ENCODE peak calls at places on chromosomes 7 and 10, in six cellular contexts. One of them, this sample, is unnamed.

GRCh38 chr7:34652784-34653183 is 5.2 kb upstream of the NPSR1 start:
- DNase-seq in stimulated activated CD4-positive, alpha-beta T cell treated with anti-CD3 and anti-CD28 coated beads, Interleukin-1b, Interleukin-23, amount 100 ng/mL, for 48 hours: no peak
- DNase-seq in lung microvascular endothelial cell: no peak
- DNase-seq in GM13976: no peak
- DNase-seq in activated T-helper 9 cell treated with anti-CD3 and anti-CD28 coated beads, Interleukin-2, amount 50 U/mL, for 16 hours: no peak
- DNase-seq in WERI-Rb-1: no peak
- DNase-seq in this sample: no peak

GRCh38 chr7:94001396-94001795 is 2.8 kb downstream of the BET1 start:
- DNase-seq in stimulated activated CD4-positive, alpha-beta T cell treated with anti-CD3 and anti-CD28 coated beads, Interleukin-1b, Interleukin-23, amount 100 ng/mL, for 48 hours: no peak
- DNase-seq in lung microvascular endothelial cell: no peak
- DNase-seq in GM13976: no peak
- DNase-seq in activated T-helper 9 cell treated with anti-CD3 and anti-CD28 coated beads, Interleukin-2, amount 50 U/mL, for 16 hours: no peak
- DNase-seq in WERI-Rb-1: no peak
- DNase-seq in this sample: no peak

GRCh38 chr10:69897417-69897816 is 95.7 kb downstream of the COL13A1 start:
- DNase-seq in stimulated activated CD4-positive, alpha-beta T cell treated with anti-CD3 and anti-CD28 coated beads, Interleukin-1b, Interleukin-23, amount 100 ng/mL, for 48 hours: no peak
- DNase-seq in lung microvascular endothelial cell: no peak
- DNase-seq in GM13976: no peak
- DNase-seq in activated T-helper 9 cell treated with anti-CD3 and anti-CD28 coated beads, Interleukin-2, amount 50 U/mL, for 16 hours: no peak
- DNase-seq in WERI-Rb-1: no peak
- DNase-seq in this sample: no peak

GRCh38 chr7:130356760-130357611 is 12.4 kb downstream of the CPA5 start:
- DNase-seq in stimulated activated CD4-positive, alpha-beta T cell treated with anti-CD3 and anti-CD28 coated beads, Interleukin-1b, Interleukin-23, amount 100 ng/mL, for 48 hours: no peak
- DNase-seq in lung microvascular endothelial cell: peak
- DNase-seq in GM13976: no peak
- DNase-seq in activated T-helper 9 cell treated with anti-CD3 and anti-CD28 coated beads, Interleukin-2, amount 50 U/mL, for 16 hours: no peak
- DNase-seq in WERI-Rb-1: no peak
- DNase-seq in this sample: peak

GRCh38 chr10:20248309-20248708 is 432.1 kb downstream of the PLXDC2 start:
- DNase-seq in stimulated activated CD4-positive, alpha-beta T cell treated with anti-CD3 and anti-CD28 coated beads, Interleukin-1b, Interleukin-23, amount 100 ng/mL, for 48 hours: no peak
- DNase-seq in lung microvascular endothelial cell: no peak
- DNase-seq in GM13976: no peak
- DNase-seq in activated T-helper 9 cell treated with anti-CD3 and anti-CD28 coated beads, Interleukin-2, amount 50 U/mL, for 16 hours: no peak
- DNase-seq in WERI-Rb-1: no peak
- DNase-seq in this sample: no peak

GRCh38 chr7:123367508-123368122 is 166.8 kb downstream of the IQUB start:
- DNase-seq in stimulated activated CD4-positive, alpha-beta T cell treated with anti-CD3 and anti-CD28 coated beads, Interleukin-1b, Interleukin-23, amount 100 ng/mL, for 48 hours: no peak
- DNase-seq in lung microvascular endothelial cell: peak
- DNase-seq in GM13976: peak
- DNase-seq in activated T-helper 9 cell treated with anti-CD3 and anti-CD28 coated beads, Interleukin-2, amount 50 U/mL, for 16 hours: no peak
- DNase-seq in WERI-Rb-1: peak
- DNase-seq in this sample: no peak

GRCh38 chr7:90717286-90718060 is 121.4 kb downstream of the CDK14 start:
- DNase-seq in stimulated activated CD4-positive, alpha-beta T cell treated with anti-CD3 and anti-CD28 coated beads, Interleukin-1b, Interleukin-23, amount 100 ng/mL, for 48 hours: no peak
- DNase-seq in lung microvascular endothelial cell: no peak
- DNase-seq in GM13976: no peak
- DNase-seq in activated T-helper 9 cell treated with anti-CD3 and anti-CD28 coated beads, Interleukin-2, amount 50 U/mL, for 16 hours: no peak
- DNase-seq in WERI-Rb-1: no peak
- DNase-seq in this sample: no peak

GRCh38 chr7:75532639-75533038 is 40.5 kb downstream of the SPDYE5 start:
- DNase-seq in stimulated activated CD4-positive, alpha-beta T cell treated with anti-CD3 and anti-CD28 coated beads, Interleukin-1b, Interleukin-23, amount 100 ng/mL, for 48 hours: no peak
- DNase-seq in lung microvascular endothelial cell: no peak
- DNase-seq in GM13976: no peak
- DNase-seq in activated T-helper 9 cell treated with anti-CD3 and anti-CD28 coated beads, Interleukin-2, amount 50 U/mL, for 16 hours: no peak
- DNase-seq in WERI-Rb-1: no peak
- DNase-seq in this sample: no peak

GRCh38 chr7:130189281-130189782 is 15.9 kb downstream of the TMEM209 start:
- DNase-seq in stimulated activated CD4-positive, alpha-beta T cell treated with anti-CD3 and anti-CD28 coated beads, Interleukin-1b, Interleukin-23, amount 100 ng/mL, for 48 hours: no peak
- DNase-seq in lung microvascular endothelial cell: no peak
- DNase-seq in GM13976: no peak
- DNase-seq in activated T-helper 9 cell treated with anti-CD3 and anti-CD28 coated beads, Interleukin-2, amount 50 U/mL, for 16 hours: no peak
- DNase-seq in WERI-Rb-1: no peak
- DNase-seq in this sample: no peak

GRCh38 chr10:77532068-77532467 is 105.5 kb downstream of the KCNMA1 start:
- DNase-seq in stimulated activated CD4-positive, alpha-beta T cell treated with anti-CD3 and anti-CD28 coated beads, Interleukin-1b, Interleukin-23, amount 100 ng/mL, for 48 hours: no peak
- DNase-seq in lung microvascular endothelial cell: no peak
- DNase-seq in GM13976: no peak
- DNase-seq in activated T-helper 9 cell treated with anti-CD3 and anti-CD28 coated beads, Interleukin-2, amount 50 U/mL, for 16 hours: no peak
- DNase-seq in WERI-Rb-1: no peak
- DNase-seq in this sample: no peak

GRCh38 chr10:42926831-42927230 is 144.2 kb downstream of the BMS1 start:
- DNase-seq in stimulated activated CD4-positive, alpha-beta T cell treated with anti-CD3 and anti-CD28 coated beads, Interleukin-1b, Interleukin-23, amount 100 ng/mL, for 48 hours: no peak
- DNase-seq in lung microvascular endothelial cell: no peak
- DNase-seq in GM13976: peak
- DNase-seq in activated T-helper 9 cell treated with anti-CD3 and anti-CD28 coated beads, Interleukin-2, amount 50 U/mL, for 16 hours: no peak
- DNase-seq in WERI-Rb-1: no peak
- DNase-seq in this sample: no peak

GRCh38 chr7:44046321-44047061 is 2.0 kb downstream of the DBNL start:
- DNase-seq in stimulated activated CD4-positive, alpha-beta T cell treated with anti-CD3 and anti-CD28 coated beads, Interleukin-1b, Interleukin-23, amount 100 ng/mL, for 48 hours: peak
- DNase-seq in lung microvascular endothelial cell: peak
- DNase-seq in GM13976: peak
- DNase-seq in activated T-helper 9 cell treated with anti-CD3 and anti-CD28 coated beads, Interleukin-2, amount 50 U/mL, for 16 hours: no peak
- DNase-seq in WERI-Rb-1: no peak
- DNase-seq in this sample: no peak

GRCh38 chr7:105015631-105015965 is 1.6 kb downstream of the KMT2E start:
- DNase-seq in stimulated activated CD4-positive, alpha-beta T cell treated with anti-CD3 and anti-CD28 coated beads, Interleukin-1b, Interleukin-23, amount 100 ng/mL, for 48 hours: no peak
- DNase-seq in lung microvascular endothelial cell: peak
- DNase-seq in GM13976: no peak
- DNase-seq in activated T-helper 9 cell treated with anti-CD3 and anti-CD28 coated beads, Interleukin-2, amount 50 U/mL, for 16 hours: no peak
- DNase-seq in WERI-Rb-1: no peak
- DNase-seq in this sample: peak

GRCh38 chr10:3542185-3542611 is 242.8 kb downstream of the KLF6 start:
- DNase-seq in stimulated activated CD4-positive, alpha-beta T cell treated with anti-CD3 and anti-CD28 coated beads, Interleukin-1b, Interleukin-23, amount 100 ng/mL, for 48 hours: no peak
- DNase-seq in lung microvascular endothelial cell: no peak
- DNase-seq in GM13976: no peak
- DNase-seq in activated T-helper 9 cell treated with anti-CD3 and anti-CD28 coated beads, Interleukin-2, amount 50 U/mL, for 16 hours: no peak
- DNase-seq in WERI-Rb-1: no peak
- DNase-seq in this sample: no peak

GRCh38 chr10:125812128-125812527 is 10.9 kb downstream of the UROS start:
- DNase-seq in stimulated activated CD4-positive, alpha-beta T cell treated with anti-CD3 and anti-CD28 coated beads, Interleukin-1b, Interleukin-23, amount 100 ng/mL, for 48 hours: no peak
- DNase-seq in lung microvascular endothelial cell: no peak
- DNase-seq in GM13976: no peak
- DNase-seq in activated T-helper 9 cell treated with anti-CD3 and anti-CD28 coated beads, Interleukin-2, amount 50 U/mL, for 16 hours: no peak
- DNase-seq in WERI-Rb-1: no peak
- DNase-seq in this sample: no peak

GRCh38 chr10:133176546-133176945 is 16.5 kb downstream of the KNDC1 start:
- DNase-seq in stimulated activated CD4-positive, alpha-beta T cell treated with anti-CD3 and anti-CD28 coated beads, Interleukin-1b, Interleukin-23, amount 100 ng/mL, for 48 hours: no peak
- DNase-seq in lung microvascular endothelial cell: no peak
- DNase-seq in GM13976: no peak
- DNase-seq in activated T-helper 9 cell treated with anti-CD3 and anti-CD28 coated beads, Interleukin-2, amount 50 U/mL, for 16 hours: no peak
- DNase-seq in WERI-Rb-1: no peak
- DNase-seq in this sample: no peak

GRCh38 chr10:43384252-43385221 is 13.1 kb downstream of the FXYD4 start:
- DNase-seq in stimulated activated CD4-positive, alpha-beta T cell treated with anti-CD3 and anti-CD28 coated beads, Interleukin-1b, Interleukin-23, amount 100 ng/mL, for 48 hours: no peak
- DNase-seq in lung microvascular endothelial cell: no peak
- DNase-seq in GM13976: no peak
- DNase-seq in activated T-helper 9 cell treated with anti-CD3 and anti-CD28 coated beads, Interleukin-2, amount 50 U/mL, for 16 hours: no peak
- DNase-seq in WERI-Rb-1: no peak
- DNase-seq in this sample: no peak

GRCh38 chr7:156059374-156059773 is 247.1 kb upstream of the SHH start:
- DNase-seq in stimulated activated CD4-positive, alpha-beta T cell treated with anti-CD3 and anti-CD28 coated beads, Interleukin-1b, Interleukin-23, amount 100 ng/mL, for 48 hours: no peak
- DNase-seq in lung microvascular endothelial cell: no peak
- DNase-seq in GM13976: no peak
- DNase-seq in activated T-helper 9 cell treated with anti-CD3 and anti-CD28 coated beads, Interleukin-2, amount 50 U/mL, for 16 hours: no peak
- DNase-seq in WERI-Rb-1: no peak
- DNase-seq in this sample: no peak

GRCh38 chr10:70115948-70116682 is 16.5 kb downstream of the AIFM2 start:
- DNase-seq in stimulated activated CD4-positive, alpha-beta T cell treated with anti-CD3 and anti-CD28 coated beads, Interleukin-1b, Interleukin-23, amount 100 ng/mL, for 48 hours: peak
- DNase-seq in lung microvascular endothelial cell: peak
- DNase-seq in GM13976: peak
- DNase-seq in activated T-helper 9 cell treated with anti-CD3 and anti-CD28 coated beads, Interleukin-2, amount 50 U/mL, for 16 hours: peak
- DNase-seq in WERI-Rb-1: peak
- DNase-seq in this sample: no peak

GRCh38 chr10:15896654-15897053 is 36.3 kb upstream of the MINDY3 start:
- DNase-seq in stimulated activated CD4-positive, alpha-beta T cell treated with anti-CD3 and anti-CD28 coated beads, Interleukin-1b, Interleukin-23, amount 100 ng/mL, for 48 hours: no peak
- DNase-seq in lung microvascular endothelial cell: no peak
- DNase-seq in GM13976: no peak
- DNase-seq in activated T-helper 9 cell treated with anti-CD3 and anti-CD28 coated beads, Interleukin-2, amount 50 U/mL, for 16 hours: no peak
- DNase-seq in WERI-Rb-1: no peak
- DNase-seq in this sample: no peak

GRCh38 chr10:28125701-28126100 is 126.8 kb upstream of the ODAD2 start:
- DNase-seq in stimulated activated CD4-positive, alpha-beta T cell treated with anti-CD3 and anti-CD28 coated beads, Interleukin-1b, Interleukin-23, amount 100 ng/mL, for 48 hours: no peak
- DNase-seq in lung microvascular endothelial cell: no peak
- DNase-seq in GM13976: no peak
- DNase-seq in activated T-helper 9 cell treated with anti-CD3 and anti-CD28 coated beads, Interleukin-2, amount 50 U/mL, for 16 hours: no peak
- DNase-seq in WERI-Rb-1: no peak
- DNase-seq in this sample: no peak

GRCh38 chr7:20482071-20482470 is 133.4 kb upstream of the ABCB5 start:
- DNase-seq in stimulated activated CD4-positive, alpha-beta T cell treated with anti-CD3 and anti-CD28 coated beads, Interleukin-1b, Interleukin-23, amount 100 ng/mL, for 48 hours: no peak
- DNase-seq in lung microvascular endothelial cell: no peak
- DNase-seq in GM13976: no peak
- DNase-seq in activated T-helper 9 cell treated with anti-CD3 and anti-CD28 coated beads, Interleukin-2, amount 50 U/mL, for 16 hours: no peak
- DNase-seq in WERI-Rb-1: no peak
- DNase-seq in this sample: no peak

GRCh38 chr10:22339761-22340361 is 5.4 kb upstream of the SPAG6 start:
- DNase-seq in stimulated activated CD4-positive, alpha-beta T cell treated with anti-CD3 and anti-CD28 coated beads, Interleukin-1b, Interleukin-23, amount 100 ng/mL, for 48 hours: no peak
- DNase-seq in lung microvascular endothelial cell: no peak
- DNase-seq in GM13976: no peak
- DNase-seq in activated T-helper 9 cell treated with anti-CD3 and anti-CD28 coated beads, Interleukin-2, amount 50 U/mL, for 16 hours: no peak
- DNase-seq in WERI-Rb-1: no peak
- DNase-seq in this sample: no peak

GRCh38 chr7:112509390-112509789 is 28.6 kb downstream of the LSMEM1 start:
- DNase-seq in stimulated activated CD4-positive, alpha-beta T cell treated with anti-CD3 and anti-CD28 coated beads, Interleukin-1b, Interleukin-23, amount 100 ng/mL, for 48 hours: no peak
- DNase-seq in lung microvascular endothelial cell: no peak
- DNase-seq in GM13976: no peak
- DNase-seq in activated T-helper 9 cell treated with anti-CD3 and anti-CD28 coated beads, Interleukin-2, amount 50 U/mL, for 16 hours: no peak
- DNase-seq in WERI-Rb-1: no peak
- DNase-seq in this sample: no peak

GRCh38 chr10:14382022-14382421 is 51.3 kb upstream of the FRMD4A start:
- DNase-seq in stimulated activated CD4-positive, alpha-beta T cell treated with anti-CD3 and anti-CD28 coated beads, Interleukin-1b, Interleukin-23, amount 100 ng/mL, for 48 hours: peak
- DNase-seq in lung microvascular endothelial cell: peak
- DNase-seq in GM13976: no peak
- DNase-seq in activated T-helper 9 cell treated with anti-CD3 and anti-CD28 coated beads, Interleukin-2, amount 50 U/mL, for 16 hours: peak
- DNase-seq in WERI-Rb-1: no peak
- DNase-seq in this sample: no peak

GRCh38 chr7:131103997-131104396 is 223.7 kb upstream of the MKLN1 start:
- DNase-seq in stimulated activated CD4-positive, alpha-beta T cell treated with anti-CD3 and anti-CD28 coated beads, Interleukin-1b, Interleukin-23, amount 100 ng/mL, for 48 hours: no peak
- DNase-seq in lung microvascular endothelial cell: no peak
- DNase-seq in GM13976: no peak
- DNase-seq in activated T-helper 9 cell treated with anti-CD3 and anti-CD28 coated beads, Interleukin-2, amount 50 U/mL, for 16 hours: no peak
- DNase-seq in WERI-Rb-1: no peak
- DNase-seq in this sample: no peak

GRCh38 chr7:2520808-2521146 is 1.2 kb downstream of the LFNG start:
- DNase-seq in stimulated activated CD4-positive, alpha-beta T cell treated with anti-CD3 and anti-CD28 coated beads, Interleukin-1b, Interleukin-23, amount 100 ng/mL, for 48 hours: no peak
- DNase-seq in lung microvascular endothelial cell: no peak
- DNase-seq in GM13976: no peak
- DNase-seq in activated T-helper 9 cell treated with anti-CD3 and anti-CD28 coated beads, Interleukin-2, amount 50 U/mL, for 16 hours: no peak
- DNase-seq in WERI-Rb-1: no peak
- DNase-seq in this sample: no peak

GRCh38 chr7:1894313-1894900 is 224.3 kb downstream of the ELFN1 start:
- DNase-seq in stimulated activated CD4-positive, alpha-beta T cell treated with anti-CD3 and anti-CD28 coated beads, Interleukin-1b, Interleukin-23, amount 100 ng/mL, for 48 hours: no peak
- DNase-seq in lung microvascular endothelial cell: no peak
- DNase-seq in GM13976: no peak
- DNase-seq in activated T-helper 9 cell treated with anti-CD3 and anti-CD28 coated beads, Interleukin-2, amount 50 U/mL, for 16 hours: no peak
- DNase-seq in WERI-Rb-1: no peak
- DNase-seq in this sample: no peak

GRCh38 chr7:129739427-129739826 is 127.9 kb downstream of the NRF1 start:
- DNase-seq in stimulated activated CD4-positive, alpha-beta T cell treated with anti-CD3 and anti-CD28 coated beads, Interleukin-1b, Interleukin-23, amount 100 ng/mL, for 48 hours: no peak
- DNase-seq in lung microvascular endothelial cell: peak
- DNase-seq in GM13976: no peak
- DNase-seq in activated T-helper 9 cell treated with anti-CD3 and anti-CD28 coated beads, Interleukin-2, amount 50 U/mL, for 16 hours: no peak
- DNase-seq in WERI-Rb-1: peak
- DNase-seq in this sample: no peak

GRCh38 chr7:69782917-69783684 is 184.8 kb downstream of the AUTS2 start:
- DNase-seq in stimulated activated CD4-positive, alpha-beta T cell treated with anti-CD3 and anti-CD28 coated beads, Interleukin-1b, Interleukin-23, amount 100 ng/mL, for 48 hours: no peak
- DNase-seq in lung microvascular endothelial cell: no peak
- DNase-seq in GM13976: no peak
- DNase-seq in activated T-helper 9 cell treated with anti-CD3 and anti-CD28 coated beads, Interleukin-2, amount 50 U/mL, for 16 hours: no peak
- DNase-seq in WERI-Rb-1: no peak
- DNase-seq in this sample: no peak

GRCh38 chr7:102456327-102456726 is 8.3 kb downstream of the ALKBH4 start:
- DNase-seq in stimulated activated CD4-positive, alpha-beta T cell treated with anti-CD3 and anti-CD28 coated beads, Interleukin-1b, Interleukin-23, amount 100 ng/mL, for 48 hours: no peak
- DNase-seq in lung microvascular endothelial cell: no peak
- DNase-seq in GM13976: no peak
- DNase-seq in activated T-helper 9 cell treated with anti-CD3 and anti-CD28 coated beads, Interleukin-2, amount 50 U/mL, for 16 hours: no peak
- DNase-seq in WERI-Rb-1: no peak
- DNase-seq in this sample: no peak

GRCh38 chr7:36523371-36523953 is 133.8 kb downstream of the ANLN start:
- DNase-seq in stimulated activated CD4-positive, alpha-beta T cell treated with anti-CD3 and anti-CD28 coated beads, Interleukin-1b, Interleukin-23, amount 100 ng/mL, for 48 hours: no peak
- DNase-seq in lung microvascular endothelial cell: no peak
- DNase-seq in GM13976: no peak
- DNase-seq in activated T-helper 9 cell treated with anti-CD3 and anti-CD28 coated beads, Interleukin-2, amount 50 U/mL, for 16 hours: no peak
- DNase-seq in WERI-Rb-1: no peak
- DNase-seq in this sample: no peak

GRCh38 chr7:157438121-157439025 is 101.6 kb downstream of the DNAJB6 start:
- DNase-seq in stimulated activated CD4-positive, alpha-beta T cell treated with anti-CD3 and anti-CD28 coated beads, Interleukin-1b, Interleukin-23, amount 100 ng/mL, for 48 hours: no peak
- DNase-seq in lung microvascular endothelial cell: no peak
- DNase-seq in GM13976: no peak
- DNase-seq in activated T-helper 9 cell treated with anti-CD3 and anti-CD28 coated beads, Interleukin-2, amount 50 U/mL, for 16 hours: no peak
- DNase-seq in WERI-Rb-1: no peak
- DNase-seq in this sample: no peak

GRCh38 chr10:95865814-95866447 is 41.8 kb upstream of the CC2D2B start:
- DNase-seq in stimulated activated CD4-positive, alpha-beta T cell treated with anti-CD3 and anti-CD28 coated beads, Interleukin-1b, Interleukin-23, amount 100 ng/mL, for 48 hours: no peak
- DNase-seq in lung microvascular endothelial cell: no peak
- DNase-seq in GM13976: no peak
- DNase-seq in activated T-helper 9 cell treated with anti-CD3 and anti-CD28 coated beads, Interleukin-2, amount 50 U/mL, for 16 hours: no peak
- DNase-seq in WERI-Rb-1: no peak
- DNase-seq in this sample: no peak

GRCh38 chr7:66899552-66900280 is 21.3 kb upstream of the TMEM248 start:
- DNase-seq in stimulated activated CD4-positive, alpha-beta T cell treated with anti-CD3 and anti-CD28 coated beads, Interleukin-1b, Interleukin-23, amount 100 ng/mL, for 48 hours: no peak
- DNase-seq in lung microvascular endothelial cell: no peak
- DNase-seq in GM13976: no peak
- DNase-seq in activated T-helper 9 cell treated with anti-CD3 and anti-CD28 coated beads, Interleukin-2, amount 50 U/mL, for 16 hours: no peak
- DNase-seq in WERI-Rb-1: peak
- DNase-seq in this sample: no peak

GRCh38 chr10:127406018-127406550 is 143.0 kb upstream of the NPS start:
- DNase-seq in stimulated activated CD4-positive, alpha-beta T cell treated with anti-CD3 and anti-CD28 coated beads, Interleukin-1b, Interleukin-23, amount 100 ng/mL, for 48 hours: no peak
- DNase-seq in lung microvascular endothelial cell: no peak
- DNase-seq in GM13976: no peak
- DNase-seq in activated T-helper 9 cell treated with anti-CD3 and anti-CD28 coated beads, Interleukin-2, amount 50 U/mL, for 16 hours: no peak
- DNase-seq in WERI-Rb-1: no peak
- DNase-seq in this sample: no peak

GRCh38 chr10:99619090-99619800 is 994 bp downstream of the SLC25A28 start:
- DNase-seq in stimulated activated CD4-positive, alpha-beta T cell treated with anti-CD3 and anti-CD28 coated beads, Interleukin-1b, Interleukin-23, amount 100 ng/mL, for 48 hours: no peak
- DNase-seq in lung microvascular endothelial cell: peak
- DNase-seq in GM13976: peak
- DNase-seq in activated T-helper 9 cell treated with anti-CD3 and anti-CD28 coated beads, Interleukin-2, amount 50 U/mL, for 16 hours: no peak
- DNase-seq in WERI-Rb-1: no peak
- DNase-seq in this sample: no peak

GRCh38 chr10:29524720-29525119 is 110.1 kb downstream of the SVIL start:
- DNase-seq in stimulated activated CD4-positive, alpha-beta T cell treated with anti-CD3 and anti-CD28 coated beads, Interleukin-1b, Interleukin-23, amount 100 ng/mL, for 48 hours: no peak
- DNase-seq in lung microvascular endothelial cell: no peak
- DNase-seq in GM13976: no peak
- DNase-seq in activated T-helper 9 cell treated with anti-CD3 and anti-CD28 coated beads, Interleukin-2, amount 50 U/mL, for 16 hours: no peak
- DNase-seq in WERI-Rb-1: no peak
- DNase-seq in this sample: no peak